ENCODE peak calls at places on chromosomes 11 and 22, in eight cellular contexts. G is ovary; D is mammary epithelial cell; V is naive thymus-derived CD4-positive, alpha-beta T cell; A is uterus; P is cardiac muscle cell; Y is pancreas; K is stomach. Q is an unnamed sample.
A peak's percentile ranks its signal among the peaks of the same experiment; 100 is the strongest.

GRCh38 chr11:17839973-17840611 is 105.5 kb downstream of the KCNC1 start:
- DNase-seq in K (no peak), P (no peak), A (no peak), D (peak; percentile 75), V (no peak), Y (no peak), G (no peak), Q (no peak)

GRCh38 chr22:34976474-34976873 is 89.5 kb upstream of the ISX start:
- DNase-seq in P (no peak), D (no peak), V (no peak), Y (no peak), A (no peak), K (no peak), G (no peak), Q (no peak)

GRCh38 chr22:47396105-47396504 is 633.7 kb downstream of the TBC1D22A start:
- DNase-seq in Y (no peak), G (no peak), V (no peak), P (no peak), K (no peak), A (no peak), D (no peak), Q (no peak)

GRCh38 chr22:40747361-40747760 is 68.1 kb downstream of the MCHR1 start:
- DNase-seq in A (peak; percentile 8), G (no peak), K (no peak), Y (no peak), V (no peak), P (no peak), D (no peak), Q (no peak)

GRCh38 chr11:58788355-58789023 is 56.0 kb downstream of the GLYATL2 start:
- DNase-seq in K (peak; percentile 66), Y (peak; percentile 52), D (peak; percentile 77), G (no peak), V (peak; percentile 78), A (no peak), P (peak; percentile 62), Q (peak; percentile 16)

GRCh38 chr11:72353861-72354260 is 80.5 kb downstream of the CLPB start:
- DNase-seq in G (no peak), K (peak; percentile 28), V (peak; percentile 1), A (no peak), P (peak; percentile 41), D (no peak), Y (no peak), Q (no peak)

GRCh38 chr11:10374386-10374785 is 69.5 kb downstream of the ADM start:
- DNase-seq in P (no peak), D (no peak), Y (no peak), A (no peak), V (no peak), K (no peak), G (no peak), Q (no peak)

GRCh38 chr11:27839226-27839913 is 139.1 kb upstream of the BDNF start:
- DNase-seq in Y (no peak), P (peak; percentile 56), V (no peak), D (no peak), G (no peak), A (no peak), K (no peak), Q (no peak)

GRCh38 chr11:74226907-74227306 is 55.8 kb downstream of the PPME1 start:
- DNase-seq in D (no peak), Y (no peak), G (no peak), K (no peak), P (no peak), A (no peak), V (no peak), Q (no peak)

GRCh38 chr11:60913793-60914619 is at the start of gene TMEM109:
- DNase-seq in D (peak; percentile 84), A (peak; percentile 88), V (peak; percentile 93), P (peak; percentile 92), K (peak; percentile 90), G (peak; percentile 89), Y (peak; percentile 80), Q (peak; percentile 58)

GRCh38 chr11:61267437-61267841 is 26.5 kb downstream of the PGA5 start:
- DNase-seq in V (no peak), G (no peak), D (no peak), P (no peak), Y (peak; percentile 19), K (peak; percentile 84), A (no peak), Q (no peak)

GRCh38 chr11:111365722-111366559 is 13.1 kb downstream of the POU2AF1 start:
- DNase-seq in V (no peak), A (no peak), P (no peak), Y (no peak), K (no peak), G (no peak), D (no peak), Q (no peak)

DNA sequence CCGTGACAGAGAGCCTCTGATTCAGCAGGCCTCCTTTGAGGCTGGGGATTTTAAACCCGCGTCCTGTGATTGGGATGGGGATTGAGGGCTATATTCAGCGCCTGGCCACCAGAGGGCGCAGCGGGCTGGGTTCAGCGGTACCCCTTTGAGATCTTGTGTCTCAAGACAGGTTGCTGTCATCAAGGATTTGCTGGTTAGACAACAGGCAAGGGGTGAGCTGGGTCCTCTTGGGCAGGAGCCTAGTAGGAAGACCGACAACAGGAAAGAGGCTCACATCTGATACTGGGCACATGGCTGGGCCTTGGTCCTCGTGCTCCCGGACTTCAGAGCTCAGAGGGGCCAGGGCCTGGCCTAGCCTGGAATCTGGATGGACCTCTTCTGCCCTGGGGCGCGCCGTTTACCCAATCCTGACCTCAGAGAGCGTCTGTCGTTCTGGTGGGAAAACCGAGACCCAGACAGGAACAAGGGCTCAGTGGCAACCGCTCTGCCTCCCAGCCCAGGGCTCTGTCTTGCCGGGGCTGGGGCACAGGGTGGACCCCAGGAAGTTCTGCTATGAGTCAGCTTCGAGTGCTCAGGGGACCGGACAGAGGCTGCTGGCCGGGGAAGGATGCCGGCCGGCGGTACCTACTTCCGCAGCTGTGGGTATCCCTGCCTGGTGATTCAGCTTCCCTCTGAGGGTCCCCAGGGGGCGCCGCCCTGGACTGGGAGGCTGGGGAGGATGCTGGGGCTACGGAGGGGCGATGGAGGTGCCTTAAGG is 926 bp upstream of the SLC35E4 start:
- DNase-seq in D (peak; percentile 82), A (peak; percentile 91), Y (peak; percentile 61), G (peak; percentile 91), V (peak; percentile 88), P (peak; percentile 86), K (peak; percentile 90), Q (peak; percentile 92)
- H3K27ac ChIP-seq in D (no peak overlapping the region), A (peak overlapping the region; percentile 97), Y (peak overlapping the region; percentile 79), G (peak overlapping the region; percentile 94), V (peak overlapping the region; percentile 70), P (no peak overlapping the region), K (peak overlapping the region; percentile 96), Q (no peak overlapping the region)

GRCh38 chr22:30235687-30236170 is 10.8 kb downstream of the LIF start:
- DNase-seq in V (no peak), G (no peak), D (peak; percentile 82), A (no peak), P (peak; percentile 90), K (no peak), Y (peak; percentile 45), Q (no peak)
- H3K27ac ChIP-seq in V (no peak overlapping the region), G (no peak overlapping the region), D (no peak overlapping the region), A (no peak overlapping the region), P (no peak overlapping the region), K (no peak overlapping the region), Y (peak overlapping the region; percentile 44), Q (no peak overlapping the region)

DNA sequence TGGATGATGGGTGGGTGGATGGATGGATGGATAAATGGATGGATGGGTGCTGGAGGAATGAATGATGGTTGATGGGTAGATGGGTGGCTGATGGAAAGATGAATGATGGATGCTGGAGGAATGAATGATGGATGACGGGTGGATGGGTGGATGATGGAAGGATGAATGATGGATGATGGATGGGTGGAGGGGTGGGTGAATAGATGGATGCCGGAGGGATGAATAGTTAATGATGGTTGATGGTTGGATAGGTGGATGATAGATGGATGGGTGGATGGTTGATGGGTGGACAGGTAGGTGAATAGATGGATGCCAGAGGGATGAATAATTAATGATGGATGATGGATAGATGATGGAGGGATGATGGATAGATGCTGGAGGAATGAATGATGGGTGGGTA is 41.4 kb downstream of the ANO1 start:
- DNase-seq in Y (no peak), A (no peak), P (no peak), G (no peak), V (no peak), D (no peak), K (no peak), Q (no peak)
- H3K27ac ChIP-seq in Y (no peak overlapping the region), A (no peak overlapping the region), P (no peak overlapping the region), G (no peak overlapping the region), V (no peak overlapping the region), D (no peak overlapping the region), K (no peak overlapping the region), Q (no peak overlapping the region)

GRCh38 chr11:77003954-77004353 is 30.2 kb upstream of the B3GNT6 start:
- DNase-seq in V (no peak), D (peak; percentile 65), K (no peak), Y (no peak), P (no peak), G (no peak), A (no peak), Q (no peak)

GRCh38 chr11:76997512-76997911 is 36.7 kb upstream of the B3GNT6 start:
- DNase-seq in A (no peak), V (no peak), K (no peak), P (no peak), D (no peak), G (no peak), Y (no peak), Q (no peak)

GRCh38 chr11:76999597-76999996 is 34.6 kb upstream of the B3GNT6 start:
- DNase-seq in P (no peak), G (no peak), K (no peak), D (no peak), V (no peak), A (no peak), Y (no peak), Q (no peak)

GRCh38 chr11:77001524-77001923 is 32.7 kb upstream of the B3GNT6 start:
- DNase-seq in V (no peak), G (no peak), K (no peak), D (no peak), P (no peak), Y (no peak), A (no peak), Q (no peak)

GRCh38 chr11:77002776-77003175 is 31.4 kb upstream of the B3GNT6 start:
- DNase-seq in A (no peak), Y (no peak), G (no peak), K (no peak), P (no peak), D (no peak), V (no peak), Q (no peak)
- H3K27ac ChIP-seq in A (no peak overlapping the region), Y (no peak overlapping the region), G (no peak overlapping the region), K (no peak overlapping the region), P (no peak overlapping the region), D (no peak overlapping the region), V (no peak overlapping the region), Q (no peak overlapping the region)

GRCh38 chr11:122804161-122804560 is 34.1 kb upstream of the CRTAM start:
- DNase-seq in V (no peak), A (no peak), K (no peak), P (no peak), Y (no peak), D (peak; percentile 94), G (no peak), Q (no peak)
- H3K27ac ChIP-seq in V (no peak overlapping the region), A (no peak overlapping the region), K (no peak overlapping the region), P (no peak overlapping the region), Y (no peak overlapping the region), D (peak overlapping the region; percentile 100), G (no peak overlapping the region), Q (no peak overlapping the region)

DNA sequence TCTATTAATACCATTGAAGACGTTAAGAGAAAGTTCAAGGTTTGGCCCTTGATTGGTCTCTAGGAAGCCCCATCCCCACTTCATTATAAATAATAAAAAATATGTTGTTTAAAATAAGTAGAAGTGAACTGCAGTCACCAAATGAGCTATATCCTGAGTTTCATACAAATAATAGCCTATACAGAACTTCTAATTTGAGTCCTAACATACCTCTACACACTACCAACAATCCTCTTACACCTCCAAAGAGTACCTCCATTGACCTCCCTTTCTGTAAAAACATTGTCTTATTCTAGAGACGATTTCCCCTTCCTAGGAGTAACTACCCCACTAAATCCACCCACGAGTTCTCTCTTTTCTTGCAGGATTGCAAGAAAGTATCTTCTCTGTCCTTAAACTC is 7.2 kb upstream of the HBD start:
- DNase-seq in V (no peak), G (no peak), Y (no peak), A (no peak), K (no peak), D (no peak), P (no peak), Q (no peak)
- H3K27ac ChIP-seq in V (no peak overlapping the region), G (no peak overlapping the region), Y (no peak overlapping the region), A (no peak overlapping the region), K (no peak overlapping the region), D (no peak overlapping the region), P (no peak overlapping the region), Q (no peak overlapping the region)

Q was measured in iPS DF 6.9.